ENCODE peak calls at places on chromosomes 1 and 21, in six cellular contexts. One of them, this sample, is unnamed.

GRCh38 chr21:42097860-42098259 is 26.7 kb downstream of the UMODL1 start:
- DNase-seq in testis: no peak
- DNase-seq in ovary: no peak
- DNase-seq in IMR-90: peak; percentile 99
- DNase-seq in stomach: peak; percentile 51
- DNase-seq in uterus: no peak
- DNase-seq in this sample: no peak

GRCh38 chr1:192766876-192767275 is 42.0 kb upstream of the RGS2 start:
- DNase-seq in testis: no peak
- DNase-seq in ovary: no peak
- DNase-seq in IMR-90: no peak
- DNase-seq in stomach: no peak
- DNase-seq in uterus: no peak
- DNase-seq in this sample: no peak

GRCh38 chr1:12276225-12276624 is 46.4 kb downstream of the VPS13D start:
- DNase-seq in testis: peak; percentile 25
- DNase-seq in ovary: no peak
- DNase-seq in IMR-90: peak; percentile 51
- DNase-seq in stomach: peak; percentile 35
- DNase-seq in uterus: peak; percentile 53
- DNase-seq in this sample: no peak

GRCh38 chr1:30642391-30643120 is 80.8 kb downstream of the MATN1 start:
- DNase-seq in testis: no peak
- DNase-seq in ovary: no peak
- DNase-seq in IMR-90: no peak
- DNase-seq in stomach: no peak
- DNase-seq in uterus: no peak
- DNase-seq in this sample: no peak

GRCh38 chr1:21894034-21894881 is 42.9 kb downstream of the HSPG2 start:
- DNase-seq in testis: no peak
- DNase-seq in ovary: peak; percentile 40
- DNase-seq in IMR-90: no peak
- DNase-seq in stomach: no peak
- DNase-seq in uterus: no peak
- DNase-seq in this sample: no peak

GRCh38 chr1:153880962-153881361 is 41.8 kb downstream of the GATAD2B start:
- DNase-seq in testis: peak; percentile 86
- DNase-seq in ovary: peak; percentile 88
- DNase-seq in IMR-90: peak; percentile 98
- DNase-seq in stomach: peak; percentile 92
- DNase-seq in uterus: peak; percentile 71
- DNase-seq in this sample: peak; percentile 10

GRCh38 chr1:154996966-154997701 is 3.7 kb downstream of the LENEP start:
- DNase-seq in testis: no peak
- DNase-seq in ovary: peak; percentile 34
- DNase-seq in IMR-90: no peak
- DNase-seq in stomach: no peak
- DNase-seq in uterus: no peak
- DNase-seq in this sample: no peak

GRCh38 chr1:147613506-147613905 is 56.8 kb downstream of the ACP6 start:
- DNase-seq in testis: no peak
- DNase-seq in ovary: no peak
- DNase-seq in IMR-90: peak; percentile 31
- DNase-seq in stomach: no peak
- DNase-seq in uterus: no peak
- DNase-seq in this sample: no peak

GRCh38 chr1:44417351-44418021 is 12.4 kb downstream of the RNF220 start:
- DNase-seq in testis: peak; percentile 45
- DNase-seq in ovary: no peak
- DNase-seq in IMR-90: no peak
- DNase-seq in stomach: peak; percentile 33
- DNase-seq in uterus: no peak
- DNase-seq in this sample: no peak

GRCh38 chr1:19468397-19468956 is 16.9 kb downstream of the CAPZB start:
- DNase-seq in testis: no peak
- DNase-seq in ovary: no peak
- DNase-seq in IMR-90: no peak
- DNase-seq in stomach: peak; percentile 75
- DNase-seq in uterus: no peak
- DNase-seq in this sample: no peak

GRCh38 chr1:239354211-239354610 is 32.2 kb upstream of the CHRM3 start:
- DNase-seq in testis: no peak
- DNase-seq in ovary: no peak
- DNase-seq in IMR-90: no peak
- DNase-seq in stomach: no peak
- DNase-seq in uterus: no peak
- DNase-seq in this sample: no peak

GRCh38 chr1:118217073-118217620 is 32.1 kb upstream of the SPAG17 start:
- DNase-seq in testis: no peak
- DNase-seq in ovary: no peak
- DNase-seq in IMR-90: no peak
- DNase-seq in stomach: no peak
- DNase-seq in uterus: no peak
- DNase-seq in this sample: no peak

GRCh38 chr1:221772107-221772506 is 30.2 kb upstream of the DUSP10 start:
- DNase-seq in testis: no peak
- DNase-seq in ovary: no peak
- DNase-seq in IMR-90: peak; percentile 48
- DNase-seq in stomach: no peak
- DNase-seq in uterus: no peak
- DNase-seq in this sample: no peak

GRCh38 chr1:23791434-23792047 is 596 bp downstream of the LYPLA2 start:
- DNase-seq in testis: no peak
- DNase-seq in ovary: peak; percentile 36
- DNase-seq in IMR-90: no peak
- DNase-seq in stomach: peak; percentile 49
- DNase-seq in uterus: no peak
- DNase-seq in this sample: no peak

GRCh38 chr1:204348722-204349121 is 11.0 kb downstream of the PLEKHA6 start:
- DNase-seq in testis: peak; percentile 83
- DNase-seq in ovary: peak; percentile 84
- DNase-seq in IMR-90: peak; percentile 62
- DNase-seq in stomach: peak; percentile 54
- DNase-seq in uterus: peak; percentile 84
- DNase-seq in this sample: no peak

GRCh38 chr1:32498751-32499150 is 33.9 kb downstream of the ZBTB8B start:
- DNase-seq in testis: no peak
- DNase-seq in ovary: no peak
- DNase-seq in IMR-90: no peak
- DNase-seq in stomach: no peak
- DNase-seq in uterus: no peak
- DNase-seq in this sample: no peak

GRCh38 chr1:32494196-32494595 is 29.3 kb downstream of the ZBTB8B start:
- DNase-seq in testis: no peak
- DNase-seq in ovary: no peak
- DNase-seq in IMR-90: no peak
- DNase-seq in stomach: no peak
- DNase-seq in uterus: no peak
- DNase-seq in this sample: no peak

GRCh38 chr1:32494711-32495337 is 30.0 kb downstream of the ZBTB8B start:
- DNase-seq in testis: no peak
- DNase-seq in ovary: no peak
- DNase-seq in IMR-90: no peak
- DNase-seq in stomach: no peak
- DNase-seq in uterus: no peak
- DNase-seq in this sample: no peak

GRCh38 chr1:32500387-32501209 is 35.7 kb downstream of the ZBTB8B start:
- DNase-seq in testis: peak; percentile 78
- DNase-seq in ovary: peak; percentile 58
- DNase-seq in IMR-90: peak; percentile 49
- DNase-seq in stomach: peak; percentile 70
- DNase-seq in uterus: peak; percentile 75
- DNase-seq in this sample: no peak

GRCh38 chr1:32496127-32496526 is 31.3 kb downstream of the ZBTB8B start:
- DNase-seq in testis: no peak
- DNase-seq in ovary: no peak
- DNase-seq in IMR-90: peak; percentile 55
- DNase-seq in stomach: no peak
- DNase-seq in uterus: no peak
- DNase-seq in this sample: no peak
- H3K27ac ChIP-seq in testis: peak overlapping the region; percentile 54
- H3K27ac ChIP-seq in ovary: no peak overlapping the region
- H3K27ac ChIP-seq in IMR-90: no peak overlapping the region
- H3K27ac ChIP-seq in stomach: no peak overlapping the region
- H3K27ac ChIP-seq in uterus: peak overlapping the region; percentile 51
- H3K27ac ChIP-seq in this sample: no peak overlapping the region

DNA sequence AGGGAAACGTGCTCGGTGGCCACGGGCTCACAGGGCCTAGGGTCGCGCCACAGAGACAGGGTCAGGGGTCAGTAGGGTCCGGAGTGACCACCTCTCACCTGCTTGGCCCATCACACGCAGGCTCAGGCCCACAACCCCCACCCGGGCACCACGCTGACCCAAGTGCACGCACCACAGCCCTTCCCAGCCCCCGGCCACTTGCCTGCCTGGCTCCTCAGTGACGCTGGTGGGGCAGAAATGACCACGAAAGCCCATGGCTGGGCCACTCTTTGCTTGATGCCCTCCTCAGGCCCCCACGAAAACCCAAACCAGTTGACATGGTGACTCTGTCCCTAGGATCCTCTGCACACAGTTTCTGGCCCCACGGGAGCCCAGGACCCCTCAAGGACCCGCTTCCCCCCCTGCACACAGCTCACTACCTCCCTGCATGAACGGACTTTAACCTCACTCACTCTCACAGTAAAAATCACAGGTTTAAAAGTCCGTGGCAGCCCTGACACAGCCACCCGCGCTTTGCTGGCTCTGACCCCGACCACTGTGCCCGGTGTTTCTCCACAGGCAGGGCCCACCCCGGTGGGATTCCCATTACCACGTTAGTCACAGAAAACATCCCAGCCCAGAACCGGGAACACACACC is 20.7 kb downstream of the NADK start:
- DNase-seq in testis: no peak
- DNase-seq in ovary: no peak
- DNase-seq in IMR-90: no peak
- DNase-seq in stomach: no peak
- DNase-seq in uterus: no peak
- DNase-seq in this sample: no peak
- H3K4me3 ChIP-seq in testis: no peak overlapping the region
- H3K4me3 ChIP-seq in ovary: no peak overlapping the region
- H3K4me3 ChIP-seq in IMR-90: no peak overlapping the region
- H3K4me3 ChIP-seq in stomach: peak overlapping the region; percentile 8
- H3K4me3 ChIP-seq in uterus: no peak overlapping the region
- H3K4me3 ChIP-seq in this sample: no peak overlapping the region

GRCh38 chr1:167454304-167454928 is 63.9 kb downstream of the CD247 start:
- DNase-seq in testis: no peak
- DNase-seq in ovary: no peak
- DNase-seq in IMR-90: no peak
- DNase-seq in stomach: no peak
- DNase-seq in uterus: no peak
- DNase-seq in this sample: no peak
- TF ChIP-seq POLR2A in testis: no peak
- TF ChIP-seq POLR2A in ovary: no peak
- TF ChIP-seq POLR2A in IMR-90: no peak
- TF ChIP-seq POLR2A in stomach: no peak
- TF ChIP-seq POLR2A in uterus: no peak
- TF ChIP-seq POLR2A in this sample: no peak

DNA sequence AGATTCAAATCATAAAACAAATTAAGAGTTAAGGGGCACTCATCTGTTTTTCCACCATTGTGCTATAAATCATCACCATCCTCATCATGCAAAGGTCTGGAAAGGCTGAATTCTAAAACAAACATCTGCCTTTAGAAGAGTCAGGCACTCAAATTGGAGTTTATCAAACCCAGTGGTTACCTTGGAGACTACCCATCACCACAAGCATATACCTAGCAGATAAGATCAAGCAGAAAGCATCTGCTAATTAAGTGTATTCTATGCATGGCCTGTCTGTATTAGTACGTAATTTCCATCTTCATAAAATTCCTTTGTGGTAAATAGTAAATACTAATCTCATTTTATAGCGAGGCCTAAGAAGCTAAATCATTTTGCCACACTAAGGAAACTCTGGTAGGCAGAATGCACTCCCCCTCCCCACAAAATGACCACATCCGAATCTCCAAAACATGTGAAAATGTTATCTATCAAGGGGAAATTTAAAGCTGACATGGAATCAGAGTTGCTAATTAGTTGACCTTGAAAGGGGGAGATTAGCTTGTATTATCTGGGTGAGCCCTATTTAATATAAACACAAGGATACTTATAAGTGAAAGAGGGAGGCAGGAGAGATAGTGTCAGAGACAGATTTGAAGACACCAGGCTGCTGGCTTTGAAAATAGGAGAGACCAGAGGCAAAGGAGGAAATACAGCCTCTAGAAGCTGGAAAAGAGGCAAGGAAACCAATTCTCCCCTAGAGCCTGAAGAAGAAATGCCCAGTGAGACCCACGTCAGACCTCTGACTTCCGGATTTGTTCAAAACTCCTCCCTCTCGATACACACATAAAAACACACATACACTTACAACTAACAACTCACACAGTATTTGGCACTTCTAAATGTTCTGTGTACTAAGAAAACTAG is 23.2 kb downstream of the ARID4B start:
- DNase-seq in testis: no peak
- DNase-seq in ovary: no peak
- DNase-seq in IMR-90: peak; percentile 31
- DNase-seq in stomach: no peak
- DNase-seq in uterus: no peak
- DNase-seq in this sample: no peak
- H3K27ac ChIP-seq in testis: no peak overlapping the region
- H3K27ac ChIP-seq in ovary: no peak overlapping the region
- H3K27ac ChIP-seq in IMR-90: no peak overlapping the region
- H3K27ac ChIP-seq in stomach: peak overlapping the region; percentile 61
- H3K27ac ChIP-seq in uterus: no peak overlapping the region
- H3K27ac ChIP-seq in this sample: no peak overlapping the region

GRCh38 chr1:116833655-116834054 is 76.1 kb upstream of the PTGFRN start:
- DNase-seq in testis: no peak
- DNase-seq in ovary: no peak
- DNase-seq in IMR-90: no peak
- DNase-seq in stomach: no peak
- DNase-seq in uterus: no peak
- DNase-seq in this sample: no peak
- H3K4me3 ChIP-seq in testis: no peak overlapping the region
- H3K4me3 ChIP-seq in ovary: no peak overlapping the region
- H3K4me3 ChIP-seq in IMR-90: no peak overlapping the region
- H3K4me3 ChIP-seq in stomach: no peak overlapping the region
- H3K4me3 ChIP-seq in uterus: no peak overlapping the region
- H3K4me3 ChIP-seq in this sample: no peak overlapping the region

This sample was measured in esophagus squamous epithelium.